ENCODE peak calls at places on chromosomes 1 and 21, in eight cellular contexts. J, U, H, A, L, D, K and Z are unnamed samples. For H3K4me1, the result is how much of the 10 kb centered on the place peaks cover.

GRCh38 chr1:172654535-172654934 is 4.4 kb upstream of the FASLG start:
- DNase-seq in J (peak), U (no peak), H (peak), A (no peak), L (no peak), D (peak), K (no peak), Z (no peak)

GRCh38 chr1:176976236-176976635 is 188.3 kb downstream of the ASTN1 start:
- DNase-seq in J (no peak), U (no peak), H (no peak), A (no peak), L (no peak), D (no peak), K (no peak), Z (no peak)

GRCh38 chr1:10341062-10341600 is 57.7 kb upstream of the PGD start:
- DNase-seq in J (no peak), U (no peak), H (no peak), A (no peak), L (no peak), D (peak), K (no peak), Z (no peak)

GRCh38 chr1:172393354-172393753 is 27.1 kb upstream of the C1orf105 start:
- DNase-seq in J (no peak), U (no peak), H (no peak), A (no peak), L (no peak), D (no peak), K (no peak), Z (no peak)

GRCh38 chr1:208177656-208178055 is 66.5 kb downstream of the PLXNA2 start:
- DNase-seq in J (peak), U (no peak), H (peak), A (no peak), L (no peak), D (no peak), K (no peak), Z (peak)

GRCh38 chr1:241837901-241838300 is 10.1 kb upstream of the EXO1 start:
- DNase-seq in J (peak), U (no peak), H (peak), A (no peak), L (no peak), D (peak), K (no peak), Z (no peak)

GRCh38 chr1:116825735-116826438 is 71.7 kb downstream of the CD2 start:
- DNase-seq in J (no peak), U (peak), H (peak), A (no peak), L (no peak), D (no peak), K (no peak), Z (peak)

GRCh38 chr1:45911634-45912033 is 108.2 kb downstream of the MAST2 start:
- DNase-seq in J (no peak), U (no peak), H (no peak), A (no peak), L (no peak), D (no peak), K (no peak), Z (peak)

GRCh38 chr1:98468111-98468717 is 193.3 kb upstream of the SNX7 start:
- DNase-seq in J (peak), U (no peak), H (peak), A (peak), L (no peak), D (peak), K (no peak), Z (no peak)

GRCh38 chr1:177586429-177586828 is 383.4 kb downstream of the SEC16B start:
- DNase-seq in J (peak), U (no peak), H (no peak), A (no peak), L (no peak), D (peak), K (no peak), Z (no peak)

GRCh38 chr1:183954496-183954895 is 83.0 kb downstream of the COLGALT2 start:
- DNase-seq in J (no peak), U (peak), H (no peak), A (no peak), L (no peak), D (no peak), K (no peak), Z (no peak)

GRCh38 chr1:185156321-185156853 is 366 bp downstream of the TRMT1L start:
- DNase-seq in J (no peak), U (no peak), H (no peak), A (no peak), L (no peak), D (no peak), K (peak), Z (no peak)

GRCh38 chr1:77900687-77901293 is 12.4 kb downstream of the NEXN start:
- DNase-seq in J (peak), U (no peak), H (peak), A (peak), L (no peak), D (peak), K (no peak), Z (peak)

GRCh38 chr1:14924455-14925325 is 228.9 kb upstream of the TMEM51 start:
- DNase-seq in J (peak), U (peak), H (peak), A (no peak), L (peak), D (peak), K (peak), Z (peak)

GRCh38 chr1:59522925-59523505 is 226.1 kb downstream of the FGGY start:
- DNase-seq in J (no peak), U (peak), H (peak), A (no peak), L (no peak), D (no peak), K (no peak), Z (no peak)

GRCh38 chr1:242427519-242427918 is 97.0 kb downstream of the PLD5 start:
- DNase-seq in J (no peak), U (no peak), H (no peak), A (no peak), L (no peak), D (no peak), K (no peak), Z (no peak)

GRCh38 chr1:3789421-3790300 is 6.6 kb downstream of the LRRC47 start:
- DNase-seq in J (no peak), U (no peak), H (no peak), A (no peak), L (no peak), D (no peak), K (peak), Z (no peak)

GRCh38 chr21:16358021-16358420 is 628.2 kb downstream of the USP25 start:
- DNase-seq in J (no peak), U (no peak), H (no peak), A (no peak), L (no peak), D (no peak), K (no peak), Z (no peak)

GRCh38 chr1:27973771-27974452 is 14.1 kb downstream of the XKR8 start:
- DNase-seq in J (no peak), U (no peak), H (no peak), A (no peak), L (no peak), D (no peak), K (no peak), Z (no peak)

GRCh38 chr21:37965088-37965805 is 49.0 kb upstream of the KCNJ6 start:
- DNase-seq in J (no peak), U (no peak), H (no peak), A (no peak), L (no peak), D (no peak), K (no peak), Z (no peak)

DNA sequence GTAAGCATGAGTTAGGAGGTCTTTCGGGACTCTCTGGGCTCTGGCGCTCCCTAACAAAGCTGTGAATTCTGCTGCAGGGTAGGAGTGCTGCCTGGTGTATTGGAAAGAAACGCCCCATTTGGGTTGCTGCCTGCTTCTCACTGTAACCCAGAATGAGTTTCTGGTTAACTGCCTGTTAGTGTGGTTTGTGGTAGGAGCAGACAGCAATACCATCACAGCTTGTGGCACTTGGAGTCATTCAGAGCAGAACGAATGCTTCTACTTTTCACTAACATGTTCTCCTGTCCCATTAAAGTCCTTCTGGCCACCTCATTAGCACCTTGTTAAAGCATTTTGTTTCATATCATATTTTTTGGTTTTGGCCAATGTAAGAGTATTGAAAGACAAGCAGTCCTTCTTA is 18.1 kb downstream of the MAP3K7CL start:
- DNase-seq in J (peak), U (peak), H (no peak), A (no peak), L (no peak), D (peak), K (no peak), Z (no peak)
- H3K4me1 ChIP-seq in J (under half), U (under half), H (under half), A (under half), L (under half), D (under half), K (under half), Z (under half)

GRCh38 chr1:234536756-234537155 is 57.8 kb upstream of the TARBP1 start:
- DNase-seq in J (no peak), U (no peak), H (no peak), A (no peak), L (no peak), D (no peak), K (no peak), Z (no peak)
- H3K4me1 ChIP-seq in J (under half), U (under half), H (half or more), A (under half), L (half or more), D (under half), K (under half), Z (under half)

DNA sequence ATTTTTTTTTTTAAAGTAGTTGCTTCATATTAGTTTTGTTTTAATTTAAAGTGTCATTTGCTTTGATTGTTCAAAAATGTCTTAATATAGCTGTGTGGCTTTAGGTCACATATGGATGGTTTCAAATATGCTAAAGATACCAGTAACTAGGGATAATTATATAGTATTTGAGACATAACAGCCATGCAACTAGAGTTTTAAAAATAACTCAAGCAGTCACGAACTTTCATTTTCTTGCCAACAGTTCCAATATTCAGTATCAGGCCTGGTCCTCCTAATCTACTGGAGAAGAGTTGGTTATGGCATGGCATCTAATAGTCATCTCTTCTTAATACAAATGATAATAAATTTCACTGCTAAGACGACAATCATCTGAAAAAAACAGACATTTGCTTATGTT is 24.0 kb upstream of the A3GALT2 start:
- DNase-seq in J (no peak), U (no peak), H (no peak), A (no peak), L (no peak), D (no peak), K (no peak), Z (no peak)
- H3K4me1 ChIP-seq in J (half or more), U (under half), H (half or more), A (under half), L (half or more), D (under half), K (half or more), Z (under half)

GRCh38 chr1:170354679-170355078 is 177.3 kb upstream of the GORAB start:
- DNase-seq in J (no peak), U (no peak), H (no peak), A (no peak), L (no peak), D (no peak), K (no peak), Z (no peak)
- H3K4me1 ChIP-seq in J (under half), U (under half), H (under half), A (under half), L (under half), D (under half), K (under half), Z (under half)

GRCh38 chr1:61295818-61296537 is 213.6 kb downstream of the NFIA start:
- DNase-seq in J (no peak), U (no peak), H (no peak), A (no peak), L (no peak), D (no peak), K (no peak), Z (no peak)
- H3K4me1 ChIP-seq in J (under half), U (under half), H (under half), A (under half), L (under half), D (under half), K (under half), Z (under half)

DNA sequence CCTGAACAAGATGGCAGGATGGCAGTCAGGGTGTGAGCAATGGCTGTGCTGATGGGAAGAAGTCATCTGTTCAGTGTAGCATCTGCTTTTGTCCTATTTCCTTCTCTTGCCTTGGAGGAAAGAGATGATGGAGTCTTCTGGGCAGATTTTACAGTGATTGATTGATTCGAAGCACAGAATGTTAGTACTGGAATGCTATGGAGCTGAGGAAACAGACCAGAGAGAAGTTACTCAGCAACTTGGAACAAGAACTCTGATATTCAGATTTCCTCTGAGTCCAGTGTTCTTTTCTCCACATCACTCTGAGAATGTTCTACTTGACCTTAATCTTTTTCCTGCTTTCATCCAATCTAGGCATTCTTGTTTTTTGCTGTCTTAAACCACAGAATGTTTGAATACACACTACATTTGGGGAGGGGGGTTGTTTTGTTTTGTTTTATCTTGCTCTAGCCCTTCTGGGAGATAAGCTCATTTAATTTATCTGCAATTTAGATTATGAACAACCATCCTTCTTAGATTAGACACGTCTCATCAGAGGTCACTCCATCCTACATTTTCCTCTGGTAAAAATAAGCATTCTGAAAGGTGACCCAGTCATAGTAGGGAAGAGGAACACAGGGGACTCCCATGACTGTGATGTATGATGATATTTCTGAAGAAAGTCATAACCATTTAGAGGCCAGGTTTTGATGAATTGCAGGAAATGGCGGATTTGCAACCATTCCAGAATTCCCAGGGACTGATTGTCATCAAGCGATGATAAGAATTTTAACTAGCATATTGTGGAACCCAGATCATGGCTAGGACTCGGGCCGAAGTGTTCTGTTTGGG is 286.3 kb downstream of the HLX start:
- DNase-seq in J (peak), U (no peak), H (no peak), A (no peak), L (no peak), D (no peak), K (no peak), Z (no peak)
- H3K4me1 ChIP-seq in J (under half), U (under half), H (under half), A (under half), L (under half), D (under half), K (under half), Z (under half)

GRCh38 chr1:24735156-24735618 is 10.1 kb upstream of the CLIC4 start:
- DNase-seq in J (no peak), U (no peak), H (no peak), A (no peak), L (no peak), D (no peak), K (peak), Z (peak)
- H3K4me1 ChIP-seq in J (under half), U (under half), H (under half), A (under half), L (under half), D (under half), K (under half), Z (under half)

GRCh38 chr1:201724760-201725105 is 104.2 kb upstream of the IPO9 start:
- DNase-seq in J (peak), U (no peak), H (peak), A (no peak), L (no peak), D (peak), K (peak), Z (no peak)
- H3K4me1 ChIP-seq in J (under half), U (under half), H (under half), A (under half), L (under half), D (under half), K (under half), Z (under half)